ENCODE peak calls at places on chromosome 5, in five cellular contexts. T is D341Med, C is NCI-H345, W is NCI-H146, N is stomach. U is an unnamed sample.

GRCh38 chr5:141430332-141431113 is at the start of gene PCDHGA12:
- DNase-seq in T (no peak), C (no peak), W (no peak), N (no peak), U (no peak)

GRCh38 chr5:10233505-10233904 is 16.2 kb downstream of the ATPSCKMT start:
- DNase-seq in T (peak), C (no peak), W (no peak), N (no peak), U (peak)

GRCh38 chr5:149274964-149275363 is 3.3 kb downstream of the AFAP1L1 start:
- DNase-seq in T (no peak), C (no peak), W (no peak), N (no peak), U (no peak)

GRCh38 chr5:176517053-176517661 is 20.0 kb downstream of the RNF44 start:
- DNase-seq in T (no peak), C (no peak), W (no peak), N (no peak), U (no peak)

GRCh38 chr5:139306628-139307379 is 13.3 kb downstream of the MATR3 start:
- DNase-seq in T (no peak), C (no peak), W (no peak), N (no peak), U (no peak)

GRCh38 chr5:142239394-142240159 is 85.2 kb downstream of the SPRY4 start:
- DNase-seq in T (no peak), C (no peak), W (no peak), N (no peak), U (no peak)

GRCh38 chr5:83145241-83145640 is 67.9 kb downstream of the XRCC4 start:
- DNase-seq in T (no peak), C (no peak), W (no peak), N (no peak), U (peak)

GRCh38 chr5:150272531-150272930 is 17.0 kb downstream of the CAMK2A start:
- DNase-seq in T (peak), C (peak), W (peak), N (no peak), U (peak)

GRCh38 chr5:893137-893506 is 438 bp downstream of the TRIP13 start:
- DNase-seq in T (peak), C (no peak), W (no peak), N (no peak), U (no peak)

GRCh38 chr5:63959177-63959982 is 2.9 kb downstream of the HTR1A start:
- DNase-seq in T (peak), C (no peak), W (peak), N (no peak), U (peak)

GRCh38 chr5:126383755-126384154 is 39.5 kb upstream of the GRAMD2B start:
- DNase-seq in T (no peak), C (no peak), W (no peak), N (no peak), U (no peak)

GRCh38 chr5:142364251-142365145 is 39.7 kb upstream of the SPRY4 start:
- DNase-seq in T (no peak), C (peak), W (peak), N (no peak), U (no peak)

GRCh38 chr5:148394587-148395019 is 10.8 kb downstream of the FBXO38 start:
- DNase-seq in T (no peak), C (peak), W (peak), N (no peak), U (no peak)

GRCh38 chr5:174100490-174100889 is 55.0 kb downstream of the NSG2 start:
- DNase-seq in T (no peak), C (no peak), W (no peak), N (no peak), U (no peak)

GRCh38 chr5:140157032-140157781 is 17.8 kb upstream of the CYSTM1 start:
- DNase-seq in T (peak), C (peak), W (peak), N (peak), U (peak)